ENCODE peak calls at places on chromosomes 7 and 10, in ten cellular contexts. X is progenitor cell of endocrine pancreas, I is right lobe of liver, Y is psoas muscle, Z is CD14-positive monocyte, K is mucosa of descending colon, U is foreskin fibroblast, N is B cell, M is neural progenitor cell, Q is fibroblast of villous mesenchyme. R is an unnamed sample.

GRCh38 chr7:42940985-42941847 is 9.0 kb downstream of the MRPL32 start:
- DNase-seq in X (peak), I (peak), Y (peak), Z (peak), K (peak), U (peak), N (peak), M (peak), Q (peak), R (no peak)

GRCh38 chr7:40641717-40642116 is 506.9 kb downstream of the SUGCT start:
- DNase-seq in X (no peak), I (no peak), Y (no peak), Z (no peak), K (no peak), U (no peak), N (no peak), M (no peak), Q (no peak), R (no peak)

GRCh38 chr7:27248911-27249723 is 6.5 kb downstream of the EVX1 start:
- DNase-seq in X (no peak), I (no peak), Y (no peak), Z (no peak), K (no peak), U (no peak), N (no peak), M (peak), Q (no peak), R (no peak)

GRCh38 chr7:1305873-1306272 is 73.2 kb downstream of the UNCX start:
- DNase-seq in X (no peak), I (no peak), Y (no peak), Z (no peak), K (no peak), U (no peak), N (no peak), M (no peak), Q (no peak), R (no peak)

GRCh38 chr10:8009031-8009430 is 45.5 kb upstream of the GATA3 start:
- DNase-seq in X (no peak), I (no peak), Y (no peak), Z (no peak), K (no peak), U (no peak), N (no peak), M (no peak), Q (no peak), R (no peak)

GRCh38 chr10:110617455-110618162 is 26.5 kb upstream of the RBM20 start:
- DNase-seq in X (no peak), I (no peak), Y (no peak), Z (no peak), K (no peak), U (no peak), N (no peak), M (peak), Q (no peak), R (no peak)

GRCh38 chr7:151721694-151722093 is 155.2 kb downstream of the PRKAG2 start:
- DNase-seq in X (no peak), I (no peak), Y (no peak), Z (no peak), K (no peak), U (no peak), N (no peak), M (no peak), Q (no peak), R (no peak)

GRCh38 chr10:100766693-100767427 is 21.5 kb downstream of the PAX2 start:
- DNase-seq in X (no peak), I (no peak), Y (no peak), Z (no peak), K (no peak), U (no peak), N (no peak), M (peak), Q (no peak), R (peak)

GRCh38 chr7:83486957-83487356 is 162.0 kb downstream of the SEMA3E start:
- DNase-seq in X (no peak), I (no peak), Y (no peak), Z (no peak), K (no peak), U (peak), N (no peak), M (no peak), Q (no peak), R (no peak)

GRCh38 chr7:108248418-108248817 is 118.3 kb upstream of the LAMB4 start:
- DNase-seq in X (no peak), I (no peak), Y (no peak), Z (no peak), K (no peak), U (no peak), N (no peak), M (no peak), Q (no peak), R (no peak)

GRCh38 chr10:93992400-93993030 is 1.2 kb upstream of the PLCE1 start:
- DNase-seq in X (no peak), I (no peak), Y (no peak), Z (no peak), K (no peak), U (peak), N (no peak), M (peak), Q (no peak), R (no peak)

GRCh38 chr10:121325490-121326231 is 272.6 kb downstream of the FGFR2 start:
- DNase-seq in X (no peak), I (no peak), Y (no peak), Z (no peak), K (no peak), U (no peak), N (no peak), M (no peak), Q (no peak), R (no peak)

GRCh38 chr10:85619832-85620231 is 746.8 kb downstream of the GRID1 start:
- DNase-seq in X (no peak), I (no peak), Y (no peak), Z (no peak), K (no peak), U (no peak), N (no peak), M (no peak), Q (no peak), R (no peak)

GRCh38 chr7:87797798-87798403 is 78.3 kb downstream of the SLC25A40 start:
- DNase-seq in X (no peak), I (no peak), Y (no peak), Z (no peak), K (no peak), U (peak), N (no peak), M (peak), Q (peak), R (no peak)

GRCh38 chr10:110091830-110092229 is 84.0 kb downstream of the ADD3 start:
- DNase-seq in X (no peak), I (no peak), Y (no peak), Z (no peak), K (no peak), U (no peak), N (no peak), M (no peak), Q (no peak), R (no peak)

GRCh38 chr7:37683263-37684120 is at the start of gene GPR141:
- DNase-seq in X (no peak), I (no peak), Y (no peak), Z (peak), K (no peak), U (no peak), N (peak), M (no peak), Q (no peak), R (no peak)

GRCh38 chr10:128734734-128735133 is 608.5 kb upstream of the MKI67 start:
- DNase-seq in X (no peak), I (no peak), Y (no peak), Z (no peak), K (no peak), U (no peak), N (no peak), M (no peak), Q (no peak), R (no peak)

GRCh38 chr10:121862624-121863023 is 65.2 kb downstream of the ATE1 start:
- DNase-seq in X (no peak), I (no peak), Y (no peak), Z (no peak), K (no peak), U (no peak), N (no peak), M (no peak), Q (no peak), R (no peak)

DNA sequence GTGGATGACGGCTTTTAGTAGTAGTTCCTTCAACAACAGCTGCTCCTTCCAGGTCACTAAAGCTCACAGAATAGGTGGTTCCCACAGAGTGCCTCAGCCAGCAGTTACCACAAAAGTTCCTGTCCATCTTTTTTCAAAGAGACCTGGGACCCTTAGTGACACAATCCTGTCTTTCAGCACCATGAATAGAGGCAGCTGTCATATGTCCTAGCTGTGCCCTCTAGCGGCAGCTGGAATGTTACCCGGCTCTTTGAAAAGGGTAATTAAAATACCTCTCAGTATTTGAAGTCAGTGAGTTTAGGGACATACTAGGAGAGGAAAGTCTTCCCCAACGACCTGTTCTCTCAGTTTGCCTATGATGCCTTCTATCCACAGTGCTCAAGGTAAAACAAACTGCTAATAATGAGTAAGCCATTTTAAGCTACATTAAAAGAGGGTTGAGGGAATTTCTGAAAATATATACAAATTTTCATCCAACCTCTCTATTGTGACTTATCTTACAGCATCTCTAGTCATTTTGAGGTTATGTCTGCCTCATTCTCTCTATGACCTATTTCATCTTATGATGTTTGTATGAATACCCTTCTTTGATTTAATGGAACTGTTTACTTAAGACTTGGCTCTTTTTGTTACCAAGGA is 290.8 kb downstream of the NXPH1 start:
- DNase-seq in X (peak), I (peak), Y (no peak), Z (no peak), K (no peak), U (peak), N (no peak), M (peak), Q (no peak), R (no peak)
- TF ChIP-seq CTCF in X (peak), I (peak), Y (peak), Z (no peak), K (no peak), U (peak), N (no peak), M (peak), Q (no peak), R (peak)

GRCh38 chr7:16926283-16926682 is 44.5 kb upstream of the AGR3 start:
- DNase-seq in X (no peak), I (no peak), Y (no peak), Z (peak), K (no peak), U (peak), N (no peak), M (peak), Q (peak), R (no peak)
- TF ChIP-seq CTCF in X (peak), I (peak), Y (peak), Z (peak), K (peak), U (peak), N (peak), M (peak), Q (peak), R (peak)

GRCh38 chr10:33288127-33288526 is 46.3 kb downstream of the NRP1 start:
- DNase-seq in X (no peak), I (no peak), Y (no peak), Z (no peak), K (no peak), U (no peak), N (no peak), M (no peak), Q (no peak), R (no peak)

GRCh38 chr10:33291053-33291592 is 43.3 kb downstream of the NRP1 start:
- DNase-seq in X (no peak), I (no peak), Y (no peak), Z (no peak), K (no peak), U (peak), N (no peak), M (no peak), Q (peak), R (no peak)

GRCh38 chr10:33293081-33293480 is 41.4 kb downstream of the NRP1 start:
- DNase-seq in X (no peak), I (no peak), Y (no peak), Z (no peak), K (no peak), U (peak), N (no peak), M (no peak), Q (no peak), R (no peak)

GRCh38 chr10:33289776-33290175 is 44.7 kb downstream of the NRP1 start:
- DNase-seq in X (no peak), I (no peak), Y (no peak), Z (no peak), K (no peak), U (no peak), N (no peak), M (no peak), Q (no peak), R (no peak)

DNA sequence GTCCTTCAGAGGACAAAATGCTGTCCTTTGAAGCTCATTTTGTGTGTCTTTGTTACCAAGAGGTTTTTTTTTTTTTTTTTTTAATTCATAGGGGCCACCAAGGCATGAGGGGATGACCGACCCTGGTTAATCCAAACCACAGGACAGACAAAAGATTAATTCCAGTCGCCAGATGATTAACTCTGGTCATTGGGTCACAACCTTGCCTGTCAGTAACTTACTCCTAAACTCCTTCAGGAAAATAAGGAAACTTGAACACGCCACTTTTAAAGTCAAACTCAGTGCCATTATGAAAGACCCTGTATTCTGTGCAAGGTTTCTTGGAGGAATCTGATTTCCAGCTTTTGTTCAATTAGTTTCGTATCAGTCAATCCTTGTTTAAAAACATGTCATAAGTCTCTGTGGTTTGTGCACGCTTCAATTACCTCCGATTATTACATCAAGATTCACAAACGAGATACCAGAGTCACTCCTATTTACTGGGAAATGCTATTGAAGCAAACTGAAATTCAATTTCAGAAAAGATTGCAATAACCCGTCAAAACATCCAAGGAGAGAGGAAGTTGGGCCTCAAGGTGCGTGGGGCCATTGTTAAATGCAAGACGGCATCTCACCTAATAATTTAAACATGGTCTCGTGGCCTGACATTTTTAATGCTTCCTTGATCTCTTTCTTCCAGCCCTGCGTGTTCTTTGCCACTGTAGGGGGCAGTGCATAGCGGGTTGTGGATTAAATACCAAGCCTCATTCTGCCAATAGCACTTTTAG is 44.0 kb downstream of the NRP1 start:
- DNase-seq in X (no peak), I (no peak), Y (no peak), Z (no peak), K (no peak), U (no peak), N (no peak), M (peak), Q (no peak), R (no peak)
- TF ChIP-seq CTCF in X (peak), I (no peak), Y (no peak), Z (no peak), K (no peak), U (no peak), N (no peak), M (peak), Q (peak), R (peak)

DNA sequence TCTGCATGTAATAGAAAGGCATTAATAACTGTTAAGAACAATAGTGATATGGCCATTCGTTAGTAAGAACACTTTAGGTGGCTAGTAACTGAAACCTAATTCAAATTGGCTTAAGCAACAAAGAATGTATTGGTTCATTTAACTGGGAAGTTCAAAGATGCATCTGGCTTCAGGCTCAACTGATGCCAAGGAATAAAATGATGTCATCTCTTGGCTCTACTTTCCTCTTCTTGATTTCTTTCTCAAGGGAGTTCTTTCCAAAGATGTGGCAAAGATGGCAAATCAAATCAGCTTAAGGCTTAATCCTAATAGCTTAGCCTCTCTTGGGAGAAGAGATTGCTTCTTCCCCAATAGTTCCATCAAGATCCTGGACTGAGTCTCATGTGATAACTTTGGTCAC is 51.6 kb downstream of the PIK3CG start:
- DNase-seq in X (no peak), I (no peak), Y (no peak), Z (no peak), K (no peak), U (peak), N (no peak), M (no peak), Q (no peak), R (no peak)
- TF ChIP-seq CTCF in X (no peak), I (no peak), Y (no peak), Z (no peak), K (no peak), U (no peak), N (no peak), M (no peak), Q (no peak), R (no peak)

GRCh38 chr10:75733135-75733890 is 301.9 kb downstream of the LRMDA start:
- DNase-seq in X (no peak), I (no peak), Y (no peak), Z (no peak), K (no peak), U (no peak), N (no peak), M (no peak), Q (no peak), R (no peak)

GRCh38 chr10:75740541-75740940 is 309.1 kb downstream of the LRMDA start:
- DNase-seq in X (no peak), I (no peak), Y (no peak), Z (no peak), K (no peak), U (no peak), N (no peak), M (no peak), Q (no peak), R (no peak)

GRCh38 chr10:75739454-75740143 is 308.2 kb downstream of the LRMDA start:
- DNase-seq in X (no peak), I (no peak), Y (no peak), Z (no peak), K (no peak), U (no peak), N (no peak), M (no peak), Q (no peak), R (no peak)

GRCh38 chr10:75742355-75742754 is 310.9 kb downstream of the LRMDA start:
- DNase-seq in X (no peak), I (no peak), Y (no peak), Z (no peak), K (no peak), U (no peak), N (no peak), M (no peak), Q (no peak), R (no peak)

GRCh38 chr10:75736889-75737610 is 305.6 kb downstream of the LRMDA start:
- DNase-seq in X (no peak), I (no peak), Y (no peak), Z (no peak), K (no peak), U (no peak), N (no peak), M (peak), Q (no peak), R (no peak)
- TF ChIP-seq CTCF in X (no peak), I (no peak), Y (no peak), Z (no peak), K (no peak), U (no peak), N (no peak), M (no peak), Q (no peak), R (no peak)

DNA sequence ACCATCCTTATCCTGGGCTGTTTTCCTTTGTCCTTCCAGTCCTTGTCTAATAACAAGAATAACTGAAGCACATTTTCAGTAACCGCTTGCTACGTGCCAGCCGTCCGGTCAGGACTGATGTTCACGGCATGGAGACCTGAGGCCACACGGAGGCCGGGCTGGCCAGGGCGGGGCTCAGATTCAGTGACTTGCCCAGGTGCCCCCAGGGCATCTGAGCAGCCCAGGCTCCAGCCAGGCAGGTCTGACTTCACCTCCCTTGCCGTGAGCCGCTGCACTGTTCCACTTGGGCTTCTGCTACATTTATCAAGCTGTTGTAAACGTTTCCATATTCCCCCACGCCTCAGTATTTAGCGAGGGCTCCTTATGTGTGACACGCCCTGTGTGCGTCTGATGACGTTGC is 43.6 kb upstream of the AP5Z1 start:
- DNase-seq in X (no peak), I (no peak), Y (no peak), Z (no peak), K (no peak), U (no peak), N (no peak), M (no peak), Q (no peak), R (no peak)
- TF ChIP-seq CTCF in X (no peak), I (no peak), Y (no peak), Z (no peak), K (no peak), U (no peak), N (no peak), M (no peak), Q (no peak), R (no peak)

DNA sequence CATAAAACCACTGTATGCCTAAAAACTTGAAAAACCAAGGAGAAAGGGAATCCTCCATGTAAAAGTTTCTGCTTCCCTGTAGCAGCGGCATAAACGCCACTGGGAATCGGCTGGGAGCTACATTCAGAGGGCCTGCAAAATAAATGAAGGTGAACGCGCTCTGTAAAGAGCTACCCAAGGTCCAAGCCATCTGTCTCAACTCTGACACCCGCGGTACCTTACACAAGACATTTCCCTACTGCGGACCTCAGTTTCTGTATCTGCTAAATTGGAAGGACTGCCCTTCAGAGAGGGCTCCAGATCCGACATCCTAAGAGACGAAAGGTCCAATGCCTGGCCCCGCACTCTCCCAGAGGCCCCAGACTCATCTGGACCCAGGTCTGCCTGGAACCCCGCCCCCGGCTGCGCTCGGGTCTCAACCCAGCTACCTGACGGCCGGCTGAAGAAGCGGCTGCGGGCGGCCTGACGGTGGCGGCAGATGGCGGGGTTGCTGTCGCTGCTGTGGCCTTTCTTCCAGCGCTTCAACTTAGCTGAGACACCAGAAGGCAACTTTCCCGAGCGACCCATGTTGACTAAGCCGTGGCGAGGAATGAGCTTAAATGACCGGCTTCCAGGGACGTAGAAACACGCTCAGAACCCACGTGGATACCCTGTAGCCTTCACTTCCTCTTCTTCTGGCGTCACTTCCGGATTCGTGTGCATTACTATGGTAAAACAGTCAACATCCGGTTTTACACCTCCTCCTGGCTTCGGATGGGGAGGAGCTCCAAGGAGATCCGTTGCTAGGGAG is at the start of gene RRP12:
- DNase-seq in X (peak), I (peak), Y (peak), Z (peak), K (peak), U (peak), N (peak), M (peak), Q (peak), R (no peak)
- TF ChIP-seq CTCF in X (peak), I (no peak), Y (no peak), Z (no peak), K (no peak), U (no peak), N (no peak), M (peak), Q (peak), R (peak)

GRCh38 chr10:131842351-131843088 is 58.3 kb upstream of the PPP2R2D start:
- DNase-seq in X (peak), I (no peak), Y (peak), Z (no peak), K (no peak), U (no peak), N (no peak), M (no peak), Q (no peak), R (peak)
- TF ChIP-seq CTCF in X (no peak), I (no peak), Y (no peak), Z (no peak), K (no peak), U (no peak), N (no peak), M (no peak), Q (no peak), R (no peak)

R was measured in chondrocyte.